ENCODE peak calls at places on chromosomes 1 and 21, in ten cellular contexts. T is stimulated activated CD8-positive, alpha-beta memory T cell treated with anti-CD3 and anti-CD28 coated beads, Interleukin-15, amount 100 ng/mL, for 4 hours; S is M059J; Q is activated T-helper 9 cell treated with anti-CD3 and anti-CD28 coated beads, Interleukin-2, amount 50 U/mL, for 16 hours; M is HT-29; O is NCI-H1417 treated with DMSO at 0.1 percent for 48 hours; G is GM12865; X is stimulated activated CD4-positive, alpha-beta T cell treated with anti-CD3 and anti-CD28 coated beads, Interleukin-1b, Interleukin-23, amount 100 ng/mL, for 4 hours; W is fibroblast of pulmonary artery; L is left colon. B is an unnamed sample.

GRCh38 chr1:38944547-38944946 is 2.9 kb upstream of the RHBDL2 start:
- DNase-seq in Q (no peak), O (no peak), G (no peak), W (no peak), T (no peak), X (no peak), M (no peak), L (no peak), S (no peak), B (no peak)

GRCh38 chr21:32328595-32328994 is 29.9 kb downstream of the MRAP start:
- DNase-seq in L (no peak), T (no peak), M (no peak), W (peak; percentile 68), Q (no peak), S (peak; percentile 36), X (no peak), G (no peak), O (no peak), B (no peak)

GRCh38 chr1:201594575-201595245 is 55.8 kb downstream of the NAV1 start:
- DNase-seq in G (no peak), O (no peak), W (peak; percentile 38), L (no peak), X (no peak), Q (no peak), M (peak; percentile 9), T (no peak), S (no peak), B (no peak)

GRCh38 chr1:185155600-185156320 is 993 bp downstream of the TRMT1L start:
- DNase-seq in Q (no peak), O (no peak), L (no peak), W (peak; percentile 32), G (peak; percentile 55), X (no peak), M (peak; percentile 47), S (peak; percentile 63), T (no peak), B (peak; percentile 11)

GRCh38 chr1:201603613-201604232 is 64.8 kb downstream of the NAV1 start:
- DNase-seq in G (no peak), L (no peak), M (no peak), X (no peak), W (peak; percentile 27), O (no peak), Q (no peak), T (no peak), S (peak; percentile 93), B (no peak)

GRCh38 chr1:81756872-81757271 is 43.9 kb upstream of the ADGRL2 start:
- DNase-seq in X (no peak), S (peak; percentile 19), Q (no peak), O (no peak), L (no peak), G (no peak), T (no peak), W (peak; percentile 33), M (peak; percentile 24), B (no peak)

GRCh38 chr1:41672173-41672572 is 187.7 kb upstream of the EDN2 start:
- DNase-seq in S (peak; percentile 97), Q (no peak), O (no peak), X (no peak), M (no peak), W (peak; percentile 63), G (no peak), L (no peak), T (no peak), B (peak; percentile 68)

GRCh38 chr1:6727535-6727934 is 25.9 kb upstream of the DNAJC11 start:
- DNase-seq in T (no peak), X (peak; percentile 54), L (peak; percentile 61), M (peak; percentile 71), S (peak; percentile 59), Q (peak; percentile 28), G (peak; percentile 77), W (peak; percentile 71), O (no peak), B (no peak)

GRCh38 chr1:29125237-29125641 is 1.5 kb upstream of the TMEM200B start:
- DNase-seq in T (no peak), X (no peak), L (no peak), M (no peak), W (no peak), S (no peak), O (no peak), G (no peak), Q (no peak), B (no peak)

GRCh38 chr1:240294566-240294965 is 202.9 kb downstream of the FMN2 start:
- DNase-seq in G (no peak), O (no peak), T (no peak), Q (no peak), W (no peak), S (no peak), M (no peak), X (no peak), L (no peak), B (no peak)

GRCh38 chr1:96763514-96763913 is 41.9 kb downstream of the PTBP2 start:
- DNase-seq in T (no peak), Q (no peak), G (no peak), M (no peak), L (no peak), X (no peak), O (no peak), W (no peak), S (no peak), B (no peak)

GRCh38 chr1:25784575-25785051 is 15.4 kb upstream of the SELENON start:
- DNase-seq in G (no peak), S (peak; percentile 85), X (no peak), L (no peak), O (no peak), W (no peak), Q (no peak), T (no peak), M (no peak), B (no peak)

GRCh38 chr1:54167422-54168139 is 14.8 kb upstream of the CDCP2 start:
- DNase-seq in G (no peak), O (no peak), M (no peak), Q (no peak), X (no peak), S (peak; percentile 70), L (no peak), W (peak; percentile 10), T (no peak), B (peak; percentile 22)

GRCh38 chr1:241964550-241965241 is 7.1 kb downstream of the BECN2 start:
- DNase-seq in G (no peak), Q (no peak), T (no peak), X (no peak), O (no peak), M (no peak), L (no peak), S (peak; percentile 23), W (peak; percentile 11), B (no peak)

GRCh38 chr1:115237507-115237906 is 100.5 kb downstream of the NGF start:
- DNase-seq in M (no peak), S (peak; percentile 73), L (no peak), W (no peak), T (no peak), O (no peak), Q (no peak), X (no peak), G (no peak), B (peak; percentile 69)

GRCh38 chr1:31372961-31373896 is at the start of gene FABP3:
- DNase-seq in L (peak; percentile 88), G (no peak), S (peak; percentile 78), M (peak; percentile 76), O (no peak), Q (no peak), W (peak; percentile 51), X (no peak), T (no peak), B (no peak)

GRCh38 chr1:119075614-119076013 is 64.8 kb downstream of the WARS2 start:
- DNase-seq in W (peak; percentile 76), S (peak; percentile 39), G (no peak), M (no peak), Q (no peak), T (no peak), X (no peak), L (no peak), O (no peak), B (peak; percentile 50)

GRCh38 chr1:242431786-242432185 is 92.7 kb downstream of the PLD5 start:
- DNase-seq in M (no peak), S (no peak), L (no peak), G (no peak), T (no peak), X (no peak), Q (no peak), O (no peak), W (no peak), B (no peak)

GRCh38 chr1:150619576-150620509 is 9.6 kb downstream of the ENSA start:
- DNase-seq in L (no peak), Q (no peak), G (no peak), O (no peak), X (no peak), W (peak; percentile 85), T (no peak), S (peak; percentile 81), M (peak; percentile 69), B (peak; percentile 52)

GRCh38 chr1:208298593-208299233 is 54.5 kb upstream of the PLXNA2 start:
- DNase-seq in X (no peak), S (no peak), T (no peak), Q (no peak), G (no peak), O (no peak), M (no peak), L (peak; percentile 74), W (no peak), B (no peak)

GRCh38 chr1:224199679-224200078 is 16.6 kb downstream of the DEGS1 start:
- DNase-seq in O (no peak), S (no peak), G (no peak), L (no peak), M (peak; percentile 59), T (no peak), W (no peak), Q (no peak), X (no peak), B (no peak)

GRCh38 chr1:159248311-159248710 is 43.6 kb downstream of the ACKR1 start:
- DNase-seq in Q (no peak), M (no peak), S (no peak), G (no peak), O (no peak), X (no peak), T (no peak), L (no peak), W (no peak), B (no peak)

GRCh38 chr1:10415211-10415930 is 14.9 kb upstream of the CENPS start:
- DNase-seq in M (peak; percentile 47), G (no peak), X (no peak), W (peak; percentile 96), Q (no peak), T (no peak), S (peak; percentile 24), L (no peak), O (no peak), B (no peak)

GRCh38 chr1:110136911-110137310 is 13.4 kb upstream of the SLC6A17 start:
- DNase-seq in M (no peak), O (peak; percentile 83), S (peak; percentile 29), X (no peak), W (no peak), T (no peak), L (peak; percentile 12), G (peak; percentile 22), Q (no peak), B (no peak)

GRCh38 chr1:150149490-150150453 is at the start of gene PLEKHO1:
- DNase-seq in S (peak; percentile 83), G (peak; percentile 83), M (no peak), O (no peak), W (peak; percentile 86), Q (peak; percentile 82), L (peak; percentile 85), X (peak; percentile 73), T (peak; percentile 81), B (no peak)

GRCh38 chr1:171434717-171435346 is 50.5 kb upstream of the PRRC2C start:
- DNase-seq in L (no peak), O (no peak), S (peak; percentile 91), G (no peak), W (peak; percentile 90), T (no peak), Q (no peak), M (peak; percentile 33), X (no peak), B (peak; percentile 76)

GRCh38 chr1:195899762-195900352 is 708.4 kb downstream of the KCNT2 start:
- DNase-seq in G (no peak), W (peak; percentile 59), L (no peak), Q (no peak), T (no peak), O (no peak), S (peak; percentile 50), X (no peak), M (no peak), B (peak; percentile 9)

GRCh38 chr1:198492872-198493271 is 47.6 kb downstream of the ATP6V1G3 start:
- DNase-seq in T (no peak), G (no peak), X (no peak), L (no peak), M (no peak), S (peak; percentile 90), W (peak; percentile 69), O (no peak), Q (no peak), B (peak; percentile 84)